ENCODE peak calls at places on chromosomes 1 and 21, in nine cellular contexts. One of them, this sample, is unnamed.

GRCh38 chr1:15055736-15056415 is 97.7 kb upstream of the TMEM51 start:
- DNase-seq in CD4-positive, alpha-beta memory T cell: no peak
- DNase-seq in AG20443: no peak
- DNase-seq in CD8-positive, alpha-beta T cell: no peak
- DNase-seq in lower lobe of right lung: no peak
- DNase-seq in left ventricle myocardium inferior: no peak
- DNase-seq in ecto neural progenitor cell: no peak
- DNase-seq in activated naive CD4-positive, alpha-beta T cell: no peak
- DNase-seq in activated CD4-positive, alpha-beta T cell treated with anti-CD3 and anti-CD28 coated beads, Interleukin-2, amount 10 ng/mL, durations not matched to agents 7 days and 5 days: no peak
- DNase-seq in this sample: no peak

GRCh38 chr21:20443558-20444155 is 554.6 kb upstream of the NCAM2 start:
- DNase-seq in left ventricle myocardium inferior: no peak
- DNase-seq in CD4-positive, alpha-beta memory T cell: no peak
- DNase-seq in CD8-positive, alpha-beta T cell: no peak
- DNase-seq in ecto neural progenitor cell: no peak
- DNase-seq in activated naive CD4-positive, alpha-beta T cell: no peak
- DNase-seq in AG20443: no peak
- DNase-seq in lower lobe of right lung: no peak
- DNase-seq in activated CD4-positive, alpha-beta T cell treated with anti-CD3 and anti-CD28 coated beads, Interleukin-2, amount 10 ng/mL, durations not matched to agents 7 days and 5 days: no peak
- DNase-seq in this sample: no peak

GRCh38 chr1:153357853-153358690 is at the start of gene S100A9:
- DNase-seq in lower lobe of right lung: no peak
- DNase-seq in activated naive CD4-positive, alpha-beta T cell: no peak
- DNase-seq in left ventricle myocardium inferior: no peak
- DNase-seq in ecto neural progenitor cell: peak; percentile 35
- DNase-seq in activated CD4-positive, alpha-beta T cell treated with anti-CD3 and anti-CD28 coated beads, Interleukin-2, amount 10 ng/mL, durations not matched to agents 7 days and 5 days: no peak
- DNase-seq in AG20443: no peak
- DNase-seq in CD4-positive, alpha-beta memory T cell: no peak
- DNase-seq in CD8-positive, alpha-beta T cell: no peak
- DNase-seq in this sample: no peak

GRCh38 chr1:208595745-208596144 is 351.6 kb upstream of the PLXNA2 start:
- DNase-seq in CD4-positive, alpha-beta memory T cell: no peak
- DNase-seq in lower lobe of right lung: no peak
- DNase-seq in ecto neural progenitor cell: no peak
- DNase-seq in AG20443: no peak
- DNase-seq in activated naive CD4-positive, alpha-beta T cell: no peak
- DNase-seq in CD8-positive, alpha-beta T cell: no peak
- DNase-seq in left ventricle myocardium inferior: no peak
- DNase-seq in activated CD4-positive, alpha-beta T cell treated with anti-CD3 and anti-CD28 coated beads, Interleukin-2, amount 10 ng/mL, durations not matched to agents 7 days and 5 days: no peak
- DNase-seq in this sample: no peak

GRCh38 chr21:33441489-33442477 is 38.0 kb downstream of the TMEM50B start:
- DNase-seq in lower lobe of right lung: peak; percentile 68
- DNase-seq in ecto neural progenitor cell: no peak
- DNase-seq in CD8-positive, alpha-beta T cell: no peak
- DNase-seq in activated naive CD4-positive, alpha-beta T cell: no peak
- DNase-seq in CD4-positive, alpha-beta memory T cell: no peak
- DNase-seq in activated CD4-positive, alpha-beta T cell treated with anti-CD3 and anti-CD28 coated beads, Interleukin-2, amount 10 ng/mL, durations not matched to agents 7 days and 5 days: no peak
- DNase-seq in AG20443: peak; percentile 53
- DNase-seq in left ventricle myocardium inferior: peak; percentile 47
- DNase-seq in this sample: no peak

GRCh38 chr1:229156819-229157218 is 114.1 kb upstream of the RAB4A start:
- DNase-seq in activated CD4-positive, alpha-beta T cell treated with anti-CD3 and anti-CD28 coated beads, Interleukin-2, amount 10 ng/mL, durations not matched to agents 7 days and 5 days: no peak
- DNase-seq in CD8-positive, alpha-beta T cell: no peak
- DNase-seq in left ventricle myocardium inferior: no peak
- DNase-seq in activated naive CD4-positive, alpha-beta T cell: no peak
- DNase-seq in CD4-positive, alpha-beta memory T cell: no peak
- DNase-seq in ecto neural progenitor cell: no peak
- DNase-seq in lower lobe of right lung: no peak
- DNase-seq in AG20443: peak; percentile 42
- DNase-seq in this sample: no peak

GRCh38 chr1:37274896-37275631 is 199.3 kb upstream of the ZC3H12A start:
- DNase-seq in CD8-positive, alpha-beta T cell: no peak
- DNase-seq in activated naive CD4-positive, alpha-beta T cell: no peak
- DNase-seq in lower lobe of right lung: no peak
- DNase-seq in left ventricle myocardium inferior: no peak
- DNase-seq in AG20443: no peak
- DNase-seq in activated CD4-positive, alpha-beta T cell treated with anti-CD3 and anti-CD28 coated beads, Interleukin-2, amount 10 ng/mL, durations not matched to agents 7 days and 5 days: no peak
- DNase-seq in ecto neural progenitor cell: no peak
- DNase-seq in CD4-positive, alpha-beta memory T cell: no peak
- DNase-seq in this sample: no peak

GRCh38 chr1:61451214-61451968 is 273.6 kb downstream of the TM2D1 start:
- DNase-seq in activated CD4-positive, alpha-beta T cell treated with anti-CD3 and anti-CD28 coated beads, Interleukin-2, amount 10 ng/mL, durations not matched to agents 7 days and 5 days: no peak
- DNase-seq in CD4-positive, alpha-beta memory T cell: no peak
- DNase-seq in left ventricle myocardium inferior: no peak
- DNase-seq in lower lobe of right lung: no peak
- DNase-seq in activated naive CD4-positive, alpha-beta T cell: no peak
- DNase-seq in ecto neural progenitor cell: no peak
- DNase-seq in AG20443: no peak
- DNase-seq in CD8-positive, alpha-beta T cell: no peak
- DNase-seq in this sample: no peak

GRCh38 chr1:100458925-100459814 is 78.8 kb upstream of the GPR88 start:
- DNase-seq in lower lobe of right lung: peak; percentile 69
- DNase-seq in activated CD4-positive, alpha-beta T cell treated with anti-CD3 and anti-CD28 coated beads, Interleukin-2, amount 10 ng/mL, durations not matched to agents 7 days and 5 days: peak; percentile 74
- DNase-seq in left ventricle myocardium inferior: peak; percentile 69
- DNase-seq in activated naive CD4-positive, alpha-beta T cell: peak; percentile 51
- DNase-seq in CD4-positive, alpha-beta memory T cell: peak; percentile 61
- DNase-seq in ecto neural progenitor cell: peak; percentile 73
- DNase-seq in CD8-positive, alpha-beta T cell: peak; percentile 51
- DNase-seq in AG20443: peak; percentile 75
- DNase-seq in this sample: peak; percentile 52

GRCh38 chr1:56825436-56825835 is 6.2 kb upstream of the FYB2 start:
- DNase-seq in CD8-positive, alpha-beta T cell: no peak
- DNase-seq in CD4-positive, alpha-beta memory T cell: no peak
- DNase-seq in AG20443: no peak
- DNase-seq in activated naive CD4-positive, alpha-beta T cell: no peak
- DNase-seq in activated CD4-positive, alpha-beta T cell treated with anti-CD3 and anti-CD28 coated beads, Interleukin-2, amount 10 ng/mL, durations not matched to agents 7 days and 5 days: no peak
- DNase-seq in ecto neural progenitor cell: no peak
- DNase-seq in lower lobe of right lung: no peak
- DNase-seq in left ventricle myocardium inferior: no peak
- DNase-seq in this sample: no peak

GRCh38 chr1:203166192-203166940 is 9.3 kb downstream of the MYBPH start:
- DNase-seq in AG20443: peak; percentile 53
- DNase-seq in left ventricle myocardium inferior: no peak
- DNase-seq in lower lobe of right lung: no peak
- DNase-seq in CD8-positive, alpha-beta T cell: no peak
- DNase-seq in activated CD4-positive, alpha-beta T cell treated with anti-CD3 and anti-CD28 coated beads, Interleukin-2, amount 10 ng/mL, durations not matched to agents 7 days and 5 days: no peak
- DNase-seq in activated naive CD4-positive, alpha-beta T cell: no peak
- DNase-seq in CD4-positive, alpha-beta memory T cell: no peak
- DNase-seq in ecto neural progenitor cell: no peak
- DNase-seq in this sample: no peak